ENCODE peak calls at places on chromosomes 3 and 15, in seven cellular contexts. S, G, K, B, P, A and T are unnamed samples. For H3K4me1, the result is how much of the 10 kb centered on the place peaks cover.

GRCh38 chr3:102057781-102058421 is 208.6 kb downstream of the NFKBIZ start:
- DNase-seq in S (no peak), G (no peak), K (no peak), B (no peak), P (no peak), A (no peak), T (no peak)

GRCh38 chr3:111729087-111729846 is 129.8 kb upstream of the PHLDB2 start:
- DNase-seq in S (no peak), G (no peak), K (no peak), B (peak), P (peak), A (no peak), T (no peak)

GRCh38 chr15:100043069-100043641 is 298.6 kb downstream of the ADAMTS17 start:
- DNase-seq in S (no peak), G (no peak), K (no peak), B (no peak), P (peak), A (no peak), T (peak)

GRCh38 chr3:64488938-64489337 is 198.9 kb downstream of the ADAMTS9 start:
- DNase-seq in S (no peak), G (no peak), K (no peak), B (no peak), P (no peak), A (no peak), T (no peak)

GRCh38 chr3:104397713-104398112 is 969.0 kb upstream of the ALCAM start:
- DNase-seq in S (no peak), G (no peak), K (no peak), B (no peak), P (no peak), A (no peak), T (no peak)

GRCh38 chr3:170869240-170869592 is 779 bp downstream of the RPL22L1 start:
- DNase-seq in S (no peak), G (no peak), K (no peak), B (peak), P (no peak), A (no peak), T (no peak)

GRCh38 chr15:79811406-79812405 is 85.1 kb downstream of the MTHFS start:
- DNase-seq in S (no peak), G (no peak), K (peak), B (peak), P (peak), A (no peak), T (peak)

GRCh38 chr15:26889298-26889898 is 22.5 kb downstream of the GABRA5 start:
- DNase-seq in S (peak), G (no peak), K (no peak), B (peak), P (no peak), A (peak), T (peak)

GRCh38 chr3:175187586-175187985 is 328.5 kb downstream of the NAALADL2 start:
- DNase-seq in S (no peak), G (no peak), K (peak), B (no peak), P (no peak), A (no peak), T (no peak)

GRCh38 chr3:111801697-111802655 is 57.1 kb upstream of the PHLDB2 start:
- DNase-seq in S (no peak), G (no peak), K (no peak), B (peak), P (peak), A (no peak), T (no peak)

GRCh38 chr3:130276203-130276803 is 69.2 kb upstream of the COL6A5 start:
- DNase-seq in S (peak), G (no peak), K (no peak), B (peak), P (no peak), A (peak), T (no peak)

GRCh38 chr3:183050706-183051105 is 48.6 kb downstream of the MCCC1 start:
- DNase-seq in S (no peak), G (no peak), K (no peak), B (no peak), P (no peak), A (no peak), T (no peak)

GRCh38 chr3:55718475-55718874 is 231.4 kb upstream of the WNT5A start:
- DNase-seq in S (no peak), G (no peak), K (no peak), B (no peak), P (no peak), A (no peak), T (no peak)

GRCh38 chr15:67064607-67065530 is 533 bp upstream of the SMAD3 start:
- DNase-seq in S (no peak), G (no peak), K (peak), B (peak), P (peak), A (peak), T (peak)

GRCh38 chr3:121948641-121949040 is 54.4 kb downstream of the SLC15A2 start:
- DNase-seq in S (no peak), G (no peak), K (no peak), B (no peak), P (no peak), A (no peak), T (no peak)
- H3K4me1 ChIP-seq in S (under half), G (under half), K (under half), B (under half), P (under half), A (under half), T (under half)

GRCh38 chr3:158773166-158773565 is 28.7 kb upstream of the MFSD1 start:
- DNase-seq in S (no peak), G (no peak), K (no peak), B (no peak), P (no peak), A (no peak), T (no peak)

GRCh38 chr3:158775801-158776399 is 26.0 kb upstream of the MFSD1 start:
- DNase-seq in S (no peak), G (no peak), K (no peak), B (no peak), P (no peak), A (peak), T (no peak)

GRCh38 chr3:158775001-158775400 is 26.9 kb upstream of the MFSD1 start:
- DNase-seq in S (no peak), G (no peak), K (no peak), B (no peak), P (no peak), A (no peak), T (no peak)

GRCh38 chr3:158771982-158772381 is 29.9 kb upstream of the MFSD1 start:
- DNase-seq in S (no peak), G (no peak), K (no peak), B (no peak), P (no peak), A (no peak), T (no peak)

GRCh38 chr3:158773845-158774542 is 27.9 kb upstream of the MFSD1 start:
- DNase-seq in S (no peak), G (no peak), K (no peak), B (no peak), P (no peak), A (no peak), T (peak)
- TF ChIP-seq CTCF in S (no peak), G (no peak), K (no peak), B (no peak), P (no peak), A (no peak), T (no peak)

GRCh38 chr15:49441816-49442215 is 18.8 kb downstream of the FGF7 start:
- DNase-seq in S (no peak), G (no peak), K (no peak), B (no peak), P (no peak), A (no peak), T (no peak)
- H3K4me1 ChIP-seq in S (under half), G (under half), K (under half), B (under half), P (under half), A (under half), T (under half)

DNA sequence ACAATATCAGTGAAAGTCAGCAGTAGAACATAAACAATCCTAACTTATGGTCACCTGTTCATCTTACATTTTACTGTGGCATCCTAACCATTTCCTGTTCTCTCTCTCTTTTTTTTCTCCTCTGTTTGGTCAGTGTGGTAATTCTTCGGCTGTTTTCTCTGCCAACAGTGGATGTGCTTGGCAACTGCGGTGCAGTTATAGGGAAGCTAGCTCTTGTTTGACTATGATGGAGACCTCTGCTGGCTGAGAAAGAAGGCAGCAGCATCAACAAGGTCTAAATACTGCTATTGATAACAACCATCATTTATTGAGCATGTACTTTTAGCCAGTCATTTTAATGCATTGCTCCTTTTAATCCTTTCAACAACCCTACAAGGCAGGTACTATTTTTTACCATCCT is 723 bp upstream of the DRD3 start:
- DNase-seq in S (no peak), G (no peak), K (no peak), B (no peak), P (no peak), A (peak), T (no peak)
- TF ChIP-seq CTCF in S (peak), G (peak), K (peak), B (no peak), P (no peak), A (peak), T (no peak)

DNA sequence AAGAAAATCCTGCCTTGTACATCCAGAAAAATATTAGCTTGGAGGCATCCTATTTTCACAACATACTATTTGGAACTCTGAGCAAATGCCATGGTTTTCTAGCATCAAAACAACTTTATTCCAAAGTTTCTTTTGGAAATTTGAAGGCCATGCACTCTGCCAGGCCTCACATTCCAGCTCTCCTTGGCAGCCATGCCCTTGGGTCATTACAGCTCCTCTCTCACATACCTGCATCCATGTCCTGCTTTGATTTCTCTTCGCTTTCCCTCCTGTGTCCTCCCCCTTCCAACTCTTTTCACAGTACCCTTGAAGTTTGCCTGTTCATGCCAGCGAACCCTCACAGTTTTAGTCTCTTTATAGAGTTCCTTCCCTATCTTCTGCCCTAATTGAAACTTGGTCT is 70.9 kb upstream of the TPRG1 start:
- DNase-seq in S (no peak), G (no peak), K (no peak), B (no peak), P (no peak), A (no peak), T (no peak)
- H3K4me1 ChIP-seq in S (under half), G (under half), K (under half), B (under half), P (under half), A (under half), T (under half)

GRCh38 chr3:190883141-190883540 is 20.6 kb upstream of the GMNC start:
- DNase-seq in S (no peak), G (no peak), K (no peak), B (no peak), P (no peak), A (no peak), T (no peak)

DNA sequence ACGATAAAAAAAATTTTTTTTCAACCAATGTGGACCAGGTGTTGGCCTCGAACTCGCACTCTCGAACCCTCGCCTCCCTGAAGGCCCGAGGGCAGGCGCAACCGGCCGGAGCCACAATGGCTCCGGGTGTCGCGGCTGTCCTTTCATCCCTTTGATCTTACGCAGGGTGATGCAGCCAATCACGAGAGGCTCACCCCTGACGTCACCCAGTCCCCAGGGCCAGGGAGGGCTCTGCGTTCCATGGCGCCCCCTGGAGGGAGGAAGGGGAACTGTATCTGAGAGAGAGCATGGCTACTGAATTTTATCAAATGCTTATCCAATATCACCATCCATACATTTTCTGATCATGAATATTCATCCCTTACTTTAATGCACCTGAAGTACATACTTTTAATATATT is 15.4 kb upstream of the GMNC start:
- DNase-seq in S (peak), G (no peak), K (no peak), B (no peak), P (no peak), A (no peak), T (no peak)
- TF ChIP-seq CTCF in S (peak), G (no peak), K (peak), B (no peak), P (no peak), A (peak), T (no peak)